ENCODE peak calls at places on chromosomes 12 and 14, in six cellular contexts. One of them, this sample, is unnamed.

GRCh38 chr14:76580399-76580798 is 180.9 kb upstream of the VASH1 start:
- DNase-seq in dorsolateral prefrontal cortex: no peak
- DNase-seq in prostate gland: no peak
- DNase-seq in mucosa of descending colon: no peak
- DNase-seq in BJ: no peak
- DNase-seq in heart right ventricle: peak
- DNase-seq in this sample: no peak

GRCh38 chr12:25723921-25724491 is 170.9 kb upstream of the LMNTD1 start:
- DNase-seq in dorsolateral prefrontal cortex: no peak
- DNase-seq in prostate gland: no peak
- DNase-seq in mucosa of descending colon: no peak
- DNase-seq in BJ: no peak
- DNase-seq in heart right ventricle: no peak
- DNase-seq in this sample: no peak

GRCh38 chr12:66713984-66714383 is 35.1 kb upstream of the GRIP1 start:
- DNase-seq in dorsolateral prefrontal cortex: no peak
- DNase-seq in prostate gland: no peak
- DNase-seq in mucosa of descending colon: no peak
- DNase-seq in BJ: no peak
- DNase-seq in heart right ventricle: no peak
- DNase-seq in this sample: no peak

GRCh38 chr12:20450591-20450990 is 82.3 kb downstream of the PDE3A start:
- DNase-seq in dorsolateral prefrontal cortex: no peak
- DNase-seq in prostate gland: no peak
- DNase-seq in mucosa of descending colon: no peak
- DNase-seq in BJ: no peak
- DNase-seq in heart right ventricle: no peak
- DNase-seq in this sample: no peak

GRCh38 chr12:6141048-6141447 is 16.6 kb upstream of the VWF start:
- DNase-seq in dorsolateral prefrontal cortex: peak
- DNase-seq in prostate gland: no peak
- DNase-seq in mucosa of descending colon: no peak
- DNase-seq in BJ: no peak
- DNase-seq in heart right ventricle: peak
- DNase-seq in this sample: no peak

GRCh38 chr14:23356036-23356435 is 3.3 kb upstream of the SLC22A17 start:
- DNase-seq in dorsolateral prefrontal cortex: no peak
- DNase-seq in prostate gland: no peak
- DNase-seq in mucosa of descending colon: no peak
- DNase-seq in BJ: no peak
- DNase-seq in heart right ventricle: no peak
- DNase-seq in this sample: no peak

GRCh38 chr12:96068111-96068510 is 32.7 kb upstream of the LTA4H start:
- DNase-seq in dorsolateral prefrontal cortex: no peak
- DNase-seq in prostate gland: no peak
- DNase-seq in mucosa of descending colon: no peak
- DNase-seq in BJ: no peak
- DNase-seq in heart right ventricle: no peak
- DNase-seq in this sample: no peak

GRCh38 chr12:69330475-69331473 is 17.4 kb upstream of the LYZ start:
- DNase-seq in dorsolateral prefrontal cortex: no peak
- DNase-seq in prostate gland: peak
- DNase-seq in mucosa of descending colon: peak
- DNase-seq in BJ: no peak
- DNase-seq in heart right ventricle: no peak
- DNase-seq in this sample: no peak

GRCh38 chr12:17918013-17918412 is 172.0 kb downstream of the RERGL start:
- DNase-seq in dorsolateral prefrontal cortex: no peak
- DNase-seq in prostate gland: no peak
- DNase-seq in mucosa of descending colon: no peak
- DNase-seq in BJ: no peak
- DNase-seq in heart right ventricle: no peak
- DNase-seq in this sample: no peak

GRCh38 chr12:91877022-91877421 is 268.6 kb downstream of the BTG1 start:
- DNase-seq in dorsolateral prefrontal cortex: no peak
- DNase-seq in prostate gland: peak
- DNase-seq in mucosa of descending colon: peak
- DNase-seq in BJ: no peak
- DNase-seq in heart right ventricle: no peak
- DNase-seq in this sample: peak

GRCh38 chr12:22100952-22101748 is 55.1 kb downstream of the CMAS start:
- DNase-seq in dorsolateral prefrontal cortex: no peak
- DNase-seq in prostate gland: peak
- DNase-seq in mucosa of descending colon: no peak
- DNase-seq in BJ: no peak
- DNase-seq in heart right ventricle: peak
- DNase-seq in this sample: peak

GRCh38 chr12:1880153-1880845 is 38.2 kb downstream of the CACNA2D4 start:
- DNase-seq in dorsolateral prefrontal cortex: no peak
- DNase-seq in prostate gland: no peak
- DNase-seq in mucosa of descending colon: no peak
- DNase-seq in BJ: no peak
- DNase-seq in heart right ventricle: no peak
- DNase-seq in this sample: no peak

GRCh38 chr14:23624830-23625404 is 11.2 kb upstream of the DHRS2 start:
- DNase-seq in dorsolateral prefrontal cortex: no peak
- DNase-seq in prostate gland: no peak
- DNase-seq in mucosa of descending colon: no peak
- DNase-seq in BJ: no peak
- DNase-seq in heart right ventricle: no peak
- DNase-seq in this sample: no peak

GRCh38 chr12:57214398-57214781 is 2.2 kb upstream of the NXPH4 start:
- DNase-seq in dorsolateral prefrontal cortex: peak
- DNase-seq in prostate gland: peak
- DNase-seq in mucosa of descending colon: peak
- DNase-seq in BJ: no peak
- DNase-seq in heart right ventricle: peak
- DNase-seq in this sample: no peak

GRCh38 chr12:45478931-45479330 is 250.6 kb upstream of the ARID2 start:
- DNase-seq in dorsolateral prefrontal cortex: no peak
- DNase-seq in prostate gland: no peak
- DNase-seq in mucosa of descending colon: no peak
- DNase-seq in BJ: no peak
- DNase-seq in heart right ventricle: no peak
- DNase-seq in this sample: no peak

GRCh38 chr12:47742253-47742825 is 16.3 kb downstream of the RAPGEF3 start:
- DNase-seq in dorsolateral prefrontal cortex: no peak
- DNase-seq in prostate gland: no peak
- DNase-seq in mucosa of descending colon: peak
- DNase-seq in BJ: no peak
- DNase-seq in heart right ventricle: peak
- DNase-seq in this sample: no peak

GRCh38 chr12:65756956-65757511 is 67.2 kb upstream of the HMGA2 start:
- DNase-seq in dorsolateral prefrontal cortex: no peak
- DNase-seq in prostate gland: no peak
- DNase-seq in mucosa of descending colon: no peak
- DNase-seq in BJ: no peak
- DNase-seq in heart right ventricle: no peak
- DNase-seq in this sample: no peak

GRCh38 chr14:50340045-50340444 is 27.9 kb downstream of the DMAC2L start:
- DNase-seq in dorsolateral prefrontal cortex: no peak
- DNase-seq in prostate gland: no peak
- DNase-seq in mucosa of descending colon: no peak
- DNase-seq in BJ: no peak
- DNase-seq in heart right ventricle: no peak
- DNase-seq in this sample: no peak

GRCh38 chr14:50340945-50341344 is 28.8 kb downstream of the DMAC2L start:
- DNase-seq in dorsolateral prefrontal cortex: no peak
- DNase-seq in prostate gland: no peak
- DNase-seq in mucosa of descending colon: no peak
- DNase-seq in BJ: no peak
- DNase-seq in heart right ventricle: no peak
- DNase-seq in this sample: no peak

GRCh38 chr14:50343424-50343823 is 31.3 kb downstream of the DMAC2L start:
- DNase-seq in dorsolateral prefrontal cortex: no peak
- DNase-seq in prostate gland: no peak
- DNase-seq in mucosa of descending colon: no peak
- DNase-seq in BJ: no peak
- DNase-seq in heart right ventricle: no peak
- DNase-seq in this sample: no peak

GRCh38 chr14:50344116-50344775 is 32.1 kb downstream of the DMAC2L start:
- DNase-seq in dorsolateral prefrontal cortex: no peak
- DNase-seq in prostate gland: no peak
- DNase-seq in mucosa of descending colon: no peak
- DNase-seq in BJ: no peak
- DNase-seq in heart right ventricle: no peak
- DNase-seq in this sample: no peak

GRCh38 chr14:50342211-50343080 is 30.3 kb downstream of the DMAC2L start:
- DNase-seq in dorsolateral prefrontal cortex: peak
- DNase-seq in prostate gland: peak
- DNase-seq in mucosa of descending colon: peak
- DNase-seq in BJ: peak
- DNase-seq in heart right ventricle: peak
- DNase-seq in this sample: peak
- TF ChIP-seq CTCF in dorsolateral prefrontal cortex: peak
- TF ChIP-seq CTCF in prostate gland: peak
- TF ChIP-seq CTCF in mucosa of descending colon: no peak
- TF ChIP-seq CTCF in BJ: peak
- TF ChIP-seq CTCF in heart right ventricle: peak
- TF ChIP-seq CTCF in this sample: peak

GRCh38 chr12:106582661-106583577 is at the start of gene RFX4:
- DNase-seq in dorsolateral prefrontal cortex: no peak
- DNase-seq in prostate gland: no peak
- DNase-seq in mucosa of descending colon: no peak
- DNase-seq in BJ: no peak
- DNase-seq in heart right ventricle: no peak
- DNase-seq in this sample: no peak
- H3K4me3 ChIP-seq in dorsolateral prefrontal cortex: peak
- H3K4me3 ChIP-seq in prostate gland: no peak
- H3K4me3 ChIP-seq in mucosa of descending colon: no peak
- H3K4me3 ChIP-seq in BJ: peak
- H3K4me3 ChIP-seq in heart right ventricle: peak
- H3K4me3 ChIP-seq in this sample: peak

DNA sequence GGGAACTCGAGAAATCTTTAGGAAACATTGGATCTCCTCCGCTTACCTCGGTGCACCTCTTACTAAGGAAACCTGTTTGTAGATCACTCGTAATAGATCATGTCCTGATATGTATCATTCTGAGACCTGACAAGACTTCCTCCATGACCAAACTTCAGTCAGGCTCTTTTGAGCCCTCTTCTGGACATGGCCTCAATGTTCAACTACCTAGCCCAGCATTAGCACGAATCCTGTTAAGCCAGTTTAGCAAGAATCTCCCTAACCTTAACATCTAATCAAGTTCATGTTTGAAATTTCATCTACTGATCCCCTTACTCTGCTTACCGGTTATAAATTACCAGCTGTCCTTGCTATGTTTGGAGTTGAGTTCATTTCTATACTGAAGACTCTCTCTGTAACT is 713.9 kb upstream of the USP15 start:
- DNase-seq in dorsolateral prefrontal cortex: no peak
- DNase-seq in prostate gland: peak
- DNase-seq in mucosa of descending colon: no peak
- DNase-seq in BJ: no peak
- DNase-seq in heart right ventricle: no peak
- DNase-seq in this sample: no peak
- TF ChIP-seq CTCF in dorsolateral prefrontal cortex: no peak
- TF ChIP-seq CTCF in prostate gland: no peak
- TF ChIP-seq CTCF in mucosa of descending colon: no peak
- TF ChIP-seq CTCF in BJ: no peak
- TF ChIP-seq CTCF in heart right ventricle: no peak
- TF ChIP-seq CTCF in this sample: no peak

GRCh38 chr12:54299515-54300266 is 1.1 kb downstream of the NFE2 start:
- DNase-seq in dorsolateral prefrontal cortex: no peak
- DNase-seq in prostate gland: no peak
- DNase-seq in mucosa of descending colon: no peak
- DNase-seq in BJ: no peak
- DNase-seq in heart right ventricle: no peak
- DNase-seq in this sample: no peak
- H3K4me3 ChIP-seq in dorsolateral prefrontal cortex: no peak
- H3K4me3 ChIP-seq in prostate gland: no peak
- H3K4me3 ChIP-seq in mucosa of descending colon: no peak
- H3K4me3 ChIP-seq in BJ: no peak
- H3K4me3 ChIP-seq in heart right ventricle: no peak
- H3K4me3 ChIP-seq in this sample: no peak

GRCh38 chr12:125185311-125185739 is 120.1 kb downstream of the AACS start:
- DNase-seq in dorsolateral prefrontal cortex: peak
- DNase-seq in prostate gland: no peak
- DNase-seq in mucosa of descending colon: peak
- DNase-seq in BJ: no peak
- DNase-seq in heart right ventricle: no peak
- DNase-seq in this sample: no peak

GRCh38 chr12:125187148-125187733 is 122.0 kb downstream of the AACS start:
- DNase-seq in dorsolateral prefrontal cortex: no peak
- DNase-seq in prostate gland: no peak
- DNase-seq in mucosa of descending colon: peak
- DNase-seq in BJ: no peak
- DNase-seq in heart right ventricle: no peak
- DNase-seq in this sample: no peak

GRCh38 chr12:125186471-125187147 is 121.4 kb downstream of the AACS start:
- DNase-seq in dorsolateral prefrontal cortex: no peak
- DNase-seq in prostate gland: no peak
- DNase-seq in mucosa of descending colon: peak
- DNase-seq in BJ: no peak
- DNase-seq in heart right ventricle: no peak
- DNase-seq in this sample: no peak

GRCh38 chr12:125184213-125184952 is 119.1 kb downstream of the AACS start:
- DNase-seq in dorsolateral prefrontal cortex: no peak
- DNase-seq in prostate gland: no peak
- DNase-seq in mucosa of descending colon: no peak
- DNase-seq in BJ: no peak
- DNase-seq in heart right ventricle: no peak
- DNase-seq in this sample: no peak

DNA sequence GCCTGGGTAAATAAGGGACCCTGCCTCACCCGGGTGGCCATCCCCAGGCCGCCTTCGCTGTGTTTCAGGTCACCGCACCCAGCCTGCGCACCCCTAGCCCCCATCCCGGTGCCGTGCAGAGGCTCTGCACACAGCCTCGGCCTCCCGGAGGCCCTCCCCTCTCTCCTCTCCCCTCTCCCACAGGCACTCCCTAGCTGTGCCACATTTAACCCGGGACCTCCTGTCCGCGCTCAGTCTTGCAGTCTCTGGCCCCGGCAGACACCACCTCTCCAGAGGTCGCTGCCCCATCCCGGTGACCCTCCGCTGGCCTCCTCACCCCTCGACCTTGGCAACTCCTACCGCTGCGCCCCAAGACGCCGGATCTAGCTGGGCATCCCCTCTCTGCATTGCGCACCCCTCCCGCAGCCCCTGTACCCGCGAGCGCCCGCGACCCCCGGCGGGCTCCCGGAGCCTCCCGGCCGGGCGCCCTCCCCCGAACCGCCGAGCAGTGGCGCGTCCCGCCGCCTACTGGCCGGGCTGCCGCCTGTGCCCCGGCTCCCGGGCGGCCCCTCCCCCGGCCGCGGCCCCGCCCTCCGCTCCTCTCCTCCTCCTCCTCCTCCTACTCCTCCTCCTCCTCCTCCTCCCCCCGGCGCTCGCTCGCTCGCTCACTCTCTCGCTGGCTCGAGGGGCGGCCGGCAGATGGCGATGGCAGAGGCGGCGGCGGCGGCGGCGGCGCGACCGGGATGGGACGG is 120.7 kb downstream of the AACS start:
- DNase-seq in dorsolateral prefrontal cortex: peak
- DNase-seq in prostate gland: peak
- DNase-seq in mucosa of descending colon: peak
- DNase-seq in BJ: no peak
- DNase-seq in heart right ventricle: peak
- DNase-seq in this sample: no peak
- TF ChIP-seq CTCF in dorsolateral prefrontal cortex: peak
- TF ChIP-seq CTCF in prostate gland: peak
- TF ChIP-seq CTCF in mucosa of descending colon: peak
- TF ChIP-seq CTCF in BJ: no peak
- TF ChIP-seq CTCF in heart right ventricle: peak
- TF ChIP-seq CTCF in this sample: peak